ENCODE peak calls at places on chromosomes 5 and 9, in four cellular contexts. U is LHCN-M2, P is Caki2, A is GM18507. Z is an unnamed sample.

GRCh38 chr5:138212828-138213160 is 329 bp downstream of the CDC23 start:
- DNase-seq in A (no peak), U (no peak), P (no peak), Z (no peak)

GRCh38 chr9:89477395-89477794 is 20.5 kb downstream of the SEMA4D start:
- DNase-seq in P (no peak), A (no peak), U (no peak), Z (no peak)

GRCh38 chr9:90023861-90024260 is 419.0 kb downstream of the GADD45G start:
- DNase-seq in P (no peak), U (no peak), A (no peak), Z (no peak)

GRCh38 chr5:38032149-38032548 is 192.3 kb upstream of the GDNF start:
- DNase-seq in U (no peak), A (no peak), P (no peak), Z (no peak)

GRCh38 chr5:89211836-89212235 is 328.9 kb upstream of the MEF2C start:
- DNase-seq in A (no peak), U (peak), P (no peak), Z (no peak)

GRCh38 chr9:93300175-93300572 is 116.2 kb downstream of the WNK2 start:
- DNase-seq in P (no peak), U (no peak), A (no peak), Z (no peak)

GRCh38 chr9:113349434-113350337 is at the start of gene BSPRY:
- DNase-seq in P (no peak), A (no peak), U (no peak), Z (no peak)

GRCh38 chr9:35341585-35341984 is 148.3 kb upstream of the RUSC2 start:
- DNase-seq in U (peak), A (no peak), P (no peak), Z (no peak)

GRCh38 chr9:71760901-71761300 is 7.4 kb downstream of the CEMIP2 start:
- DNase-seq in U (no peak), P (no peak), A (no peak), Z (peak)

GRCh38 chr9:68555416-68555815 is 14.7 kb upstream of the TMEM252 start:
- DNase-seq in A (no peak), U (no peak), P (no peak), Z (no peak)

GRCh38 chr5:151075698-151076331 is 5.0 kb downstream of the TNIP1 start:
- DNase-seq in P (peak), U (peak), A (no peak), Z (peak)

GRCh38 chr5:170078931-170079330 is 26.8 kb upstream of the FOXI1 start:
- DNase-seq in P (no peak), A (no peak), U (no peak), Z (no peak)

GRCh38 chr5:9347541-9348295 is 198.2 kb downstream of the SEMA5A start:
- DNase-seq in P (no peak), A (no peak), U (no peak), Z (no peak)

GRCh38 chr9:101536938-101537337 is 3.3 kb downstream of the RNF20 start:
- DNase-seq in A (no peak), U (peak), P (peak), Z (no peak)

GRCh38 chr5:150512368-150512747 is 4.4 kb downstream of the NDST1 start:
- DNase-seq in U (no peak), A (no peak), P (no peak), Z (peak)

GRCh38 chr9:133807818-133808217 is 69.7 kb upstream of the SARDH start:
- DNase-seq in P (no peak), A (no peak), U (no peak), Z (no peak)

GRCh38 chr9:126982215-126983002 is 67.8 kb downstream of the RALGPS1 start:
- DNase-seq in A (no peak), P (no peak), U (no peak), Z (no peak)

GRCh38 chr5:151572657-151573368 is 18.3 kb downstream of the FAT2 start:
- DNase-seq in U (no peak), A (no peak), P (no peak), Z (no peak)

GRCh38 chr5:19923742-19924141 is 64.3 kb downstream of the CDH18 start:
- DNase-seq in A (no peak), U (no peak), P (no peak), Z (no peak)

GRCh38 chr5:161544350-161544765 is 2.2 kb downstream of the GABRB2 start:
- DNase-seq in A (no peak), U (peak), P (peak), Z (peak)

GRCh38 chr9:129170229-129170628 is 7.8 kb downstream of the IER5L start:
- DNase-seq in P (peak), U (no peak), A (no peak), Z (no peak)

GRCh38 chr5:2591777-2592453 is 159.6 kb downstream of the IRX2 start:
- DNase-seq in U (no peak), A (no peak), P (no peak), Z (no peak)

GRCh38 chr9:129290606-129291005 is 112.5 kb upstream of the IER5L start:
- DNase-seq in A (no peak), U (no peak), P (no peak), Z (peak)

GRCh38 chr9:89629096-89629976 is 24.5 kb downstream of the GADD45G start:
- DNase-seq in U (no peak), A (no peak), P (no peak), Z (no peak)

GRCh38 chr5:122434120-122434519 is 122.1 kb downstream of the SNCAIP start:
- DNase-seq in P (no peak), A (no peak), U (no peak), Z (no peak)

GRCh38 chr9:101536351-101536750 is 2.7 kb downstream of the RNF20 start:
- DNase-seq in A (no peak), P (no peak), U (peak), Z (no peak)

GRCh38 chr5:125134216-125135081 is 388.0 kb upstream of the ZNF608 start:
- DNase-seq in U (peak), A (no peak), P (peak), Z (no peak)

GRCh38 chr9:89278551-89278950 is 32.4 kb upstream of the CKS2 start:
- DNase-seq in P (no peak), U (no peak), A (no peak), Z (no peak)

GRCh38 chr5:65100846-65101678 is 332.3 kb downstream of the CWC27 start:
- DNase-seq in A (no peak), P (peak), U (peak), Z (peak)

GRCh38 chr9:87109182-87109581 is 161.9 kb upstream of the GAS1 start:
- DNase-seq in P (no peak), U (peak), A (no peak), Z (no peak)

GRCh38 chr5:59553992-59554391 is 339.5 kb downstream of the PDE4D start:
- DNase-seq in P (no peak), A (no peak), U (no peak), Z (no peak)

GRCh38 chr5:3590253-3590966 is 5.2 kb upstream of the IRX1 start:
- DNase-seq in A (no peak), P (no peak), U (no peak), Z (no peak)

GRCh38 chr9:100324594-100325200 is 28.0 kb downstream of the TEX10 start:
- DNase-seq in P (no peak), A (no peak), U (peak), Z (no peak)

GRCh38 chr5:120463991-120464626 is at the start of gene PRR16:
- DNase-seq in U (peak), A (no peak), P (peak), Z (no peak)

GRCh38 chr5:158755971-158756370 is 343.7 kb downstream of the EBF1 start:
- DNase-seq in A (no peak), P (no peak), U (peak), Z (no peak)

GRCh38 chr9:93084471-93084881 is 11.5 kb upstream of the CARD19 start:
- DNase-seq in P (no peak), A (no peak), U (no peak), Z (peak)

GRCh38 chr5:122076023-122076422 is 2.0 kb downstream of the LOX start:
- DNase-seq in P (no peak), A (no peak), U (peak), Z (no peak)

Z was measured in left lobe of liver.